ENCODE peak calls at places on chromosomes 7 and 10, in five cellular contexts. V is Peyer's patch, R is GM23248, U is adrenal gland, C is dorsolateral prefrontal cortex. G is an unnamed sample.

GRCh38 chr10:121500591-121501341 is 97.5 kb downstream of the FGFR2 start:
- DNase-seq in V (no peak), R (no peak), U (no peak), C (no peak), G (no peak)

GRCh38 chr10:59885430-59886134 is 20.8 kb downstream of the CCDC6 start:
- DNase-seq in V (peak; percentile 75), R (no peak), U (no peak), C (no peak), G (no peak)

GRCh38 chr7:114502454-114503254 is 88.0 kb downstream of the FOXP2 start:
- DNase-seq in V (no peak), R (peak; percentile 22), U (no peak), C (no peak), G (no peak)

GRCh38 chr10:18238875-18239485 is 98.8 kb downstream of the CACNB2 start:
- DNase-seq in V (no peak), R (peak; percentile 78), U (no peak), C (no peak), G (no peak)

GRCh38 chr10:70512149-70512611 is 33.6 kb downstream of the PALD1 start:
- DNase-seq in V (no peak), R (peak; percentile 12), U (no peak), C (no peak), G (no peak)

GRCh38 chr10:64573625-64574325 is 1052.6 kb downstream of the REEP3 start:
- DNase-seq in V (no peak), R (no peak), U (no peak), C (no peak), G (no peak)

GRCh38 chr7:77657427-77658331 is 38.6 kb upstream of the RSBN1L start:
- DNase-seq in V (no peak), R (peak; percentile 62), U (no peak), C (no peak), G (no peak)

GRCh38 chr7:153641202-153641601 is 411.0 kb upstream of the DPP6 start:
- DNase-seq in V (no peak), R (no peak), U (no peak), C (no peak), G (no peak)

GRCh38 chr7:77409005-77409738 is 7.0 kb downstream of the GSAP start:
- DNase-seq in V (no peak), R (peak; percentile 70), U (no peak), C (no peak), G (no peak)

GRCh38 chr10:104037261-104037951 is 48.3 kb downstream of the COL17A1 start:
- DNase-seq in V (no peak), R (no peak), U (no peak), C (no peak), G (no peak)

GRCh38 chr10:122140477-122140902 is 130.6 kb upstream of the BTBD16 start:
- DNase-seq in V (no peak), R (peak; percentile 81), U (no peak), C (no peak), G (no peak)

GRCh38 chr7:75961194-75961593 is 33.2 kb downstream of the TMEM120A start:
- DNase-seq in V (no peak), R (no peak), U (no peak), C (no peak), G (peak; percentile 17)

GRCh38 chr7:82288769-82289535 is 154.6 kb downstream of the CACNA2D1 start:
- DNase-seq in V (no peak), R (no peak), U (no peak), C (no peak), G (no peak)

GRCh38 chr7:39609462-39610149 is 13.8 kb upstream of the RALA start:
- DNase-seq in V (no peak), R (peak; percentile 49), U (no peak), C (no peak), G (peak; percentile 85)

GRCh38 chr7:2063562-2064360 is 169.0 kb downstream of the MAD1L1 start:
- DNase-seq in V (no peak), R (peak; percentile 58), U (no peak), C (no peak), G (no peak)

GRCh38 chr7:69728299-69728698 is 130.0 kb downstream of the AUTS2 start:
- DNase-seq in V (no peak), R (peak; percentile 10), U (no peak), C (no peak), G (no peak)

GRCh38 chr10:44696496-44696895 is 214.6 kb upstream of the TMEM72 start:
- DNase-seq in V (no peak), R (peak; percentile 91), U (no peak), C (no peak), G (no peak)

DNA sequence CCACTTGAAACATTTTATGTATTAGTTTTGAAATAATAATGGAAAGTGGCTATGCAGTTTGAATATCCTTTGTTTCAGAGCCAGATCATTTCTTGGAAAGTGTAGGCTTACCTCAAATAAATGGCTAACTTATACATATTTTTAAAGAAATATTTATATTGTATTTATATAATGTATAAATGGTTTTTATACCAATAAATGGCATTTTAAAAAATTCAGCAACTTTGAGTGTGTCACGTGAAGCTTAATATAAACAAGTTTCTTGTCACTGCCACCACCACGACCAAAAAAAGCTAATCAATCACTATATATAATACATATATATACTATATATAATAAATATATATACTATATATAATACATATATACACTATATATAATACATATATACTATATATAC is 4.8 kb downstream of the IL6 start:
- DNase-seq in V (no peak), R (no peak), U (no peak), C (no peak), G (no peak)
- H3K27ac ChIP-seq in V (no peak overlapping the region), R (no peak overlapping the region), U (no peak overlapping the region), C (no peak overlapping the region), G (peak overlapping the region; percentile 28)

DNA sequence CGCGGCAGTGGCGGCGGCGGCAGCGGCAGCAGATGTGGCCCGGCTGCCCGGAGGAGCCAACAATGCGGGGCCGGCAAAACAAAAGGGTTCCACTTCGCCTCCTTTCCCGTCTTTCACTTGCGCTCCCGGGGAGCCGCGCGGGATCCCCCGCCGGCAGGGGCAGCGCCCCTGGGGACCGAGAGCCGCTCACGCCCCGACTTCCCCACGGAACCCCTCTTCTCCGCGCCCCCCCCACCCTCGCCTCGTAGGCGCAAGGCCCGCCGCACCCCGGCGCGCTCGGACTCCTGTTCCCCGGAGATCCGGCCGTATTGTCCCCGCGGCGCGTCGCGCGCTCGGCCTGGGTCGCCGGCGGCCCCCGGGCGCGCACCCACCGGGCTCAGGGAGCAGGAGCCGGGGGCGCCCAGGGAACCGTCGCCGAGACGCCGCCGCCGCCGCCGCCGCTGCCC is 854 bp downstream of the CTBP2 start:
- DNase-seq in V (no peak), R (peak; percentile 63), U (no peak), C (no peak), G (no peak)
- H3K27ac ChIP-seq in V (peak overlapping the region; percentile 98), R (peak overlapping the region; percentile 74), U (peak overlapping the region; percentile 81), C (peak overlapping the region; percentile 86), G (peak overlapping the region; percentile 97)

GRCh38 chr10:89032141-89032814 is 41.7 kb downstream of the FAS start:
- DNase-seq in V (no peak), R (peak; percentile 93), U (no peak), C (no peak), G (peak; percentile 77)
- H3K27ac ChIP-seq in V (no peak overlapping the region), R (peak overlapping the region; percentile 68), U (no peak overlapping the region), C (no peak overlapping the region), G (peak overlapping the region; percentile 73)

GRCh38 chr10:4663162-4663992 is 162.6 kb upstream of the AKR1E2 start:
- DNase-seq in V (no peak), R (peak; percentile 99), U (peak; percentile 66), C (no peak), G (peak; percentile 73)
- H3K27ac ChIP-seq in V (peak overlapping the region; percentile 87), R (peak overlapping the region; percentile 100), U (no peak overlapping the region), C (no peak overlapping the region), G (peak overlapping the region; percentile 84)

GRCh38 chr7:50346548-50347497 is 42.3 kb downstream of the IKZF1 start:
- DNase-seq in V (no peak), R (peak; percentile 28), U (no peak), C (no peak), G (no peak)
- H3K27ac ChIP-seq in V (peak overlapping the region; percentile 66), R (no peak overlapping the region), U (no peak overlapping the region), C (no peak overlapping the region), G (no peak overlapping the region)

GRCh38 chr7:156585926-156586325 is 54.6 kb upstream of the RNF32 start:
- DNase-seq in V (no peak), R (no peak), U (no peak), C (no peak), G (no peak)

GRCh38 chr7:156590212-156590611 is 50.4 kb upstream of the RNF32 start:
- DNase-seq in V (no peak), R (no peak), U (no peak), C (no peak), G (no peak)

GRCh38 chr7:156585025-156585648 is 55.4 kb upstream of the RNF32 start:
- DNase-seq in V (no peak), R (no peak), U (no peak), C (no peak), G (no peak)

GRCh38 chr7:156592124-156592884 is 48.3 kb upstream of the RNF32 start:
- DNase-seq in V (no peak), R (no peak), U (no peak), C (no peak), G (no peak)

GRCh38 chr7:156589808-156590207 is 50.8 kb upstream of the RNF32 start:
- DNase-seq in V (no peak), R (no peak), U (no peak), C (no peak), G (no peak)
- H3K27ac ChIP-seq in V (no peak overlapping the region), R (no peak overlapping the region), U (no peak overlapping the region), C (no peak overlapping the region), G (no peak overlapping the region)

GRCh38 chr7:116503835-116504234 is 4.3 kb downstream of the CAV2 start:
- DNase-seq in V (no peak), R (no peak), U (no peak), C (no peak), G (no peak)

GRCh38 chr7:116502201-116503096 is 2.9 kb downstream of the CAV2 start:
- DNase-seq in V (no peak), R (no peak), U (no peak), C (no peak), G (no peak)

GRCh38 chr7:116500071-116500853 is 724 bp downstream of the CAV2 start:
- DNase-seq in V (no peak), R (peak; percentile 69), U (peak; percentile 15), C (no peak), G (peak; percentile 71)

GRCh38 chr7:116499168-116500070 is at the start of gene CAV2:
- DNase-seq in V (no peak), R (peak; percentile 85), U (peak; percentile 31), C (no peak), G (peak; percentile 91)

GRCh38 chr7:116501425-116502167 is 2.1 kb downstream of the CAV2 start:
- DNase-seq in V (no peak), R (peak; percentile 31), U (no peak), C (no peak), G (no peak)
- H3K27ac ChIP-seq in V (peak overlapping the region; percentile 20), R (peak overlapping the region; percentile 80), U (no peak overlapping the region), C (no peak overlapping the region), G (peak overlapping the region; percentile 86)

DNA sequence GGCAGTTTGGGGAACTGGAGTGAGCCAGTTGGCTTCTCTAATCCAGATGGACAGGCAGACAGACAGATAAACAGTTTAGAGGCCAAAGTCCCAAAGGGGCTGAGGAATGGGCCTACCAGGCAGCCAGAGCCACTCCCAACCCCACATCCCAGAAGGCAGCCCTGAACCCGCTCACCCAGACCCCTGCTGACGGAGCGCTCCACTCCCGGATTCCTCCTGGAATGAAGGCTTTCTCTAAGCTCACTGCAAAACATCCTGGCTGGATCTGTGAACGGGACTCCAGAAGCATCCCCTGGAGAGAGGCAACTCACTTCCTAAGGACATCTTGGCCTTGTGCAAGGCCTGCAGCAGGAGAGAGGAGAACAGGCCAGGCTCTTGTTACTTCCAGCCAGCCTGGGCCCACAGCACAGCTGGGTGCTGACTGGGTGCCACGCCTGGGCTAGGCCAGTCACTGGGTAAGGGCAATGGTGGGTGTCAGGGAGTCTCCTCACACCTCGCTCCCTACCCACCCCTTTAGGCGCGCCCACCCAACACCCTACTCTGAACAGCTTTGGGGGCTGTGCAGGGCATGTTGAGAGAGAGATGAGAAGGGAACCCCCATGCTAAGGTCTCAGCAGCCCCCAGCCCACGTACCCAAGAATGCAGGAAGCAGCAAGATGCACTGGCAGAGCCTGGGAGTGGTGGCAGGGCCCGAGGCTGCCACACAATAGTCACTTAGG is 168.6 kb upstream of the ZMIZ1 start:
- DNase-seq in V (no peak), R (no peak), U (peak; percentile 19), C (no peak), G (no peak)
- H3K27ac ChIP-seq in V (peak overlapping the region; percentile 36), R (no peak overlapping the region), U (no peak overlapping the region), C (no peak overlapping the region), G (no peak overlapping the region)